ENCODE peak calls at places on chromosomes 5 and 9, in five cellular contexts. One of them, this sample, is unnamed.
A peak's percentile ranks its signal among the peaks of the same experiment; 100 is the strongest.

GRCh38 chr9:80146466-80146865 is 574.7 kb downstream of the TLE4 start:
- DNase-seq in CD4-positive, alpha-beta memory T cell: no peak
- DNase-seq in aorta: no peak
- DNase-seq in MM.1S: no peak
- DNase-seq in CD8-positive, alpha-beta T cell: no peak
- DNase-seq in this sample: no peak

GRCh38 chr9:23841304-23841703 is 15.3 kb upstream of the ELAVL2 start:
- DNase-seq in CD4-positive, alpha-beta memory T cell: no peak
- DNase-seq in aorta: no peak
- DNase-seq in MM.1S: no peak
- DNase-seq in CD8-positive, alpha-beta T cell: no peak
- DNase-seq in this sample: no peak

GRCh38 chr5:72387985-72388384 is 67.8 kb downstream of the PTCD2 start:
- DNase-seq in CD4-positive, alpha-beta memory T cell: no peak
- DNase-seq in aorta: no peak
- DNase-seq in MM.1S: no peak
- DNase-seq in CD8-positive, alpha-beta T cell: no peak
- DNase-seq in this sample: no peak

GRCh38 chr5:132662925-132663770 is 5.2 kb downstream of the IL13 start:
- DNase-seq in CD4-positive, alpha-beta memory T cell: no peak
- DNase-seq in aorta: no peak
- DNase-seq in MM.1S: no peak
- DNase-seq in CD8-positive, alpha-beta T cell: no peak
- DNase-seq in this sample: no peak

GRCh38 chr5:6251579-6252102 is 126.7 kb downstream of the MED10 start:
- DNase-seq in CD4-positive, alpha-beta memory T cell: no peak
- DNase-seq in aorta: no peak
- DNase-seq in MM.1S: no peak
- DNase-seq in CD8-positive, alpha-beta T cell: no peak
- DNase-seq in this sample: no peak

GRCh38 chr9:121910491-121911040 is 182.5 kb downstream of the TTLL11 start:
- DNase-seq in CD4-positive, alpha-beta memory T cell: no peak
- DNase-seq in aorta: no peak
- DNase-seq in MM.1S: no peak
- DNase-seq in CD8-positive, alpha-beta T cell: no peak
- DNase-seq in this sample: no peak

GRCh38 chr9:121895836-121896544 is 197.1 kb downstream of the TTLL11 start:
- DNase-seq in CD4-positive, alpha-beta memory T cell: no peak
- DNase-seq in aorta: peak; percentile 60
- DNase-seq in MM.1S: no peak
- DNase-seq in CD8-positive, alpha-beta T cell: no peak
- DNase-seq in this sample: no peak

GRCh38 chr5:55633574-55634203 is 78.4 kb downstream of the SLC38A9 start:
- DNase-seq in CD4-positive, alpha-beta memory T cell: no peak
- DNase-seq in aorta: no peak
- DNase-seq in MM.1S: peak; percentile 84
- DNase-seq in CD8-positive, alpha-beta T cell: no peak
- DNase-seq in this sample: no peak

GRCh38 chr9:33458444-33458843 is 11.1 kb upstream of the AQP3 start:
- DNase-seq in CD4-positive, alpha-beta memory T cell: peak; percentile 54
- DNase-seq in aorta: no peak
- DNase-seq in MM.1S: peak; percentile 41
- DNase-seq in CD8-positive, alpha-beta T cell: peak; percentile 53
- DNase-seq in this sample: peak; percentile 35

GRCh38 chr5:1480217-1480616 is 35.0 kb upstream of the SLC6A3 start:
- DNase-seq in CD4-positive, alpha-beta memory T cell: no peak
- DNase-seq in aorta: peak; percentile 91
- DNase-seq in MM.1S: no peak
- DNase-seq in CD8-positive, alpha-beta T cell: no peak
- DNase-seq in this sample: no peak

GRCh38 chr5:35890021-35890740 is 33.5 kb downstream of the IL7R start:
- DNase-seq in CD4-positive, alpha-beta memory T cell: no peak
- DNase-seq in aorta: no peak
- DNase-seq in MM.1S: no peak
- DNase-seq in CD8-positive, alpha-beta T cell: no peak
- DNase-seq in this sample: no peak

GRCh38 chr5:107217721-107218130 is 453.0 kb downstream of the EFNA5 start:
- DNase-seq in CD4-positive, alpha-beta memory T cell: no peak
- DNase-seq in aorta: peak; percentile 67
- DNase-seq in MM.1S: no peak
- DNase-seq in CD8-positive, alpha-beta T cell: no peak
- DNase-seq in this sample: no peak

DNA sequence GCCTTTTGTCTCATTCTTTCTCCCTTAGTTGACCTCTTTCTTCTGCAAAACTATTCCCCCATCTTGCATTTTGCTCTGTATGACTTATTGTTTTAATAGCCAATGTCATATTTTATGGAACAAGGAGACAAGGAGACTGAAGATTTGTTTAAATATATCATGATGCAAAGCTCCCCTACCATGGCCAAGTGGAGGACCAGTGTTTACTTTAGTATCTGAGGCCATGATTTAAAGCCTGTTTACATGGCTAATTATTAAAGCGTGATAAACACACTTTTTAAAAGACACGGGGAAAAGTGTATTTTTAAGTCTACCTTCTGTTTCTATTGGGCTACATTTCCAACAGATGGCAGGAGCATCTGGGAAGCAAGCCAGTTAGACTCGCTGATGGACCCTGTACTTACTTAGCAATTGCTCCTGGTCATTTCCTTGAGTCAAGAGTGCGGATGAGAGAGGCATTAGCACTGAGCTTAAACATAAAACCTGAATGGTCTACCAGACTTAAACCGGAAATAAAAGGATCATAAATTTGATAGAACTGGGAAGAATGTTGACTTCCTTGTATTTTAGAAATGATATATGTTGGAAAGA is 480.3 kb upstream of the SEMA6A start:
- DNase-seq in CD4-positive, alpha-beta memory T cell: no peak
- DNase-seq in aorta: no peak
- DNase-seq in MM.1S: no peak
- DNase-seq in CD8-positive, alpha-beta T cell: no peak
- DNase-seq in this sample: no peak
- H3K4me1 ChIP-seq in CD4-positive, alpha-beta memory T cell: no peaks in the 10 kb centered on the region
- H3K4me1 ChIP-seq in aorta: no peaks in the 10 kb centered on the region
- H3K4me1 ChIP-seq in MM.1S: no peaks in the 10 kb centered on the region
- H3K4me1 ChIP-seq in CD8-positive, alpha-beta T cell: no peaks in the 10 kb centered on the region
- H3K4me1 ChIP-seq in this sample: no peaks in the 10 kb centered on the region

GRCh38 chr5:87127956-87128687 is 139.6 kb upstream of the RASA1 start:
- DNase-seq in CD4-positive, alpha-beta memory T cell: no peak
- DNase-seq in aorta: no peak
- DNase-seq in MM.1S: no peak
- DNase-seq in CD8-positive, alpha-beta T cell: no peak
- DNase-seq in this sample: peak; percentile 41
- H3K4me3 ChIP-seq in CD4-positive, alpha-beta memory T cell: no peak overlapping the region
- H3K4me3 ChIP-seq in aorta: no peak overlapping the region
- H3K4me3 ChIP-seq in MM.1S: no peak overlapping the region
- H3K4me3 ChIP-seq in CD8-positive, alpha-beta T cell: no peak overlapping the region
- H3K4me3 ChIP-seq in this sample: no peak overlapping the region

DNA sequence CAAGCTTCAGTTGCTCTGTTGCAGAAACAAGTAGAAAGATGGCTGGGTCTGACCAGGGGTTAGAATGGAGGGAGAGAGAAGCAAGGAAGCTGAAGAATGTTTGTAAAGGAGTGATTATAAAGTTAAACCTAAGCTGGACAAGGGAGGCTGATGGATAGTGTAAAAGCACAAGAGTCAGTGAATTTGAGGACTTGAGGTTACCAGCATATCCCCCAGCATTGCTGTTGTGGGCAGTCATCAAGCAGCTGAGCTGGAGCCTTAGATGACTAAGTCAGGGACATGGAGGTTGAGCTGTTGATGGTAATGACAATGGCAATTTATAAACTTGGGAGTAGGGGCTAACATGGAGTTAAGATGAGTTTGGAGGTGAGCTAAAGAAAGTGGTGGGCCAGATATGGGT is 131.5 kb downstream of the ERCC6L2 start:
- DNase-seq in CD4-positive, alpha-beta memory T cell: no peak
- DNase-seq in aorta: no peak
- DNase-seq in MM.1S: no peak
- DNase-seq in CD8-positive, alpha-beta T cell: no peak
- DNase-seq in this sample: no peak
- H3K4me1 ChIP-seq in CD4-positive, alpha-beta memory T cell: peaks cover 35% of the 10 kb centered on the region
- H3K4me1 ChIP-seq in aorta: no peaks in the 10 kb centered on the region
- H3K4me1 ChIP-seq in MM.1S: no peaks in the 10 kb centered on the region
- H3K4me1 ChIP-seq in CD8-positive, alpha-beta T cell: peaks cover 45% of the 10 kb centered on the region
- H3K4me1 ChIP-seq in this sample: peaks cover 33% of the 10 kb centered on the region

DNA sequence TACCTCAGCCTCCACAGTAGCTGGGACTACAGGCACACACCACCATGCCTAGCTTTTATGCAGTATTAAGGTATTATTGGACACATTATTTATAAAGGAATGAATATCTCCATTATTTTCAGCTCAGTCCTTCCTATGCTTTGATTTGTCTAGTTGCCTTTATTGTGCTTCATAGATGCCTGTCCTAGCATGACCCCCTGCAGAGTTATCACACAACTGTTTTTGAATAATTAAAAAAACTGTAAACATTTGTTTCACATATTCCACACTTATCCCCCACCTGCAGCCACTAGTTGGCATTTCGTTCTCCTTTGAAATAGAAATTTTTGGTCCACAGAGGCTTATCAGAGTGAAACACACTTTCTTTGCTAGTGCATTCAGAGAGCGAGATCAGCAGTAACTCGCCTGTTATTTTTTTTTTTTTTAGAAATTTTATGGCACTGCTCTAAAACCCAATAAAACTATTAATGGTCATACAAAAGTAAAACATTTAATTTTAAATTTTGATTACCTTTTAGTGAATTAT is 151.8 kb upstream of the RASA1 start:
- DNase-seq in CD4-positive, alpha-beta memory T cell: no peak
- DNase-seq in aorta: no peak
- DNase-seq in MM.1S: no peak
- DNase-seq in CD8-positive, alpha-beta T cell: no peak
- DNase-seq in this sample: no peak
- H3K4me3 ChIP-seq in CD4-positive, alpha-beta memory T cell: no peak overlapping the region
- H3K4me3 ChIP-seq in aorta: no peak overlapping the region
- H3K4me3 ChIP-seq in MM.1S: no peak overlapping the region
- H3K4me3 ChIP-seq in CD8-positive, alpha-beta T cell: no peak overlapping the region
- H3K4me3 ChIP-seq in this sample: no peak overlapping the region